ENCODE peak calls at places on chromosome 22, in seven cellular contexts. Z is lower lobe of right lung, T is heart right ventricle, C is A549, P is lung, X is heart left ventricle, Q is gastrocnemius medialis. D is an unnamed sample. For H3K9me3, the result is how much of the 10 kb centered on the place peaks cover.

GRCh38 chr22:27461470-27461869 is 340.1 kb downstream of the MN1 start:
- DNase-seq in Z (no peak), T (no peak), C (peak), P (no peak), X (no peak), Q (no peak), D (no peak)

GRCh38 chr22:22583030-22583429 is 24.0 kb upstream of the PRAME start:
- DNase-seq in Z (no peak), T (no peak), C (no peak), P (no peak), X (no peak), Q (no peak), D (no peak)

GRCh38 chr22:22009661-22010060 is 27.1 kb upstream of the TOP3B start:
- DNase-seq in Z (no peak), T (no peak), C (no peak), P (no peak), X (no peak), Q (no peak), D (no peak)

GRCh38 chr22:22141771-22142591 is 102.6 kb upstream of the VPREB1 start:
- DNase-seq in Z (no peak), T (no peak), C (no peak), P (no peak), X (no peak), Q (no peak), D (no peak)

GRCh38 chr22:22168190-22168940 is 76.2 kb upstream of the VPREB1 start:
- DNase-seq in Z (no peak), T (no peak), C (peak), P (no peak), X (no peak), Q (no peak), D (no peak)

GRCh38 chr22:26707581-26707980 is 50.2 kb downstream of the MIAT start:
- DNase-seq in Z (no peak), T (no peak), C (no peak), P (no peak), X (no peak), Q (no peak), D (no peak)

GRCh38 chr22:30422481-30423295 is 2.9 kb upstream of the MTFP1 start:
- DNase-seq in Z (peak), T (peak), C (peak), P (peak), X (peak), Q (peak), D (no peak)

GRCh38 chr22:31940506-31940905 is 3.8 kb upstream of the YWHAH start:
- DNase-seq in Z (no peak), T (no peak), C (no peak), P (no peak), X (no peak), Q (no peak), D (no peak)

GRCh38 chr22:25081409-25081824 is 118.2 kb upstream of the CRYBB3 start:
- DNase-seq in Z (no peak), T (no peak), C (peak), P (no peak), X (no peak), Q (no peak), D (peak)

GRCh38 chr22:46150615-46151423 is 493 bp downstream of the PPARA start:
- DNase-seq in Z (peak), T (no peak), C (no peak), P (no peak), X (no peak), Q (no peak), D (peak)

GRCh38 chr22:41197046-41197807 is 7.9 kb upstream of the L3MBTL2 start:
- DNase-seq in Z (peak), T (peak), C (peak), P (peak), X (peak), Q (peak), D (peak)

GRCh38 chr22:23267225-23268043 is 87.1 kb downstream of the BCR start:
- DNase-seq in Z (no peak), T (no peak), C (no peak), P (no peak), X (no peak), Q (no peak), D (no peak)

GRCh38 chr22:47618611-47619010 is 856.2 kb downstream of the TBC1D22A start:
- DNase-seq in Z (no peak), T (no peak), C (no peak), P (no peak), X (no peak), Q (no peak), D (no peak)

GRCh38 chr22:21929253-21929652 is 23.4 kb downstream of the PPM1F start:
- DNase-seq in Z (no peak), T (no peak), C (no peak), P (no peak), X (no peak), Q (no peak), D (no peak)

GRCh38 chr22:49427341-49427740 is 400.3 kb downstream of the BRD1 start:
- DNase-seq in Z (no peak), T (no peak), C (no peak), P (no peak), X (no peak), Q (no peak), D (no peak)

GRCh38 chr22:49426098-49426497 is 401.6 kb downstream of the BRD1 start:
- DNase-seq in Z (no peak), T (no peak), C (no peak), P (no peak), X (no peak), Q (no peak), D (no peak)

GRCh38 chr22:49426618-49427266 is 400.9 kb downstream of the BRD1 start:
- DNase-seq in Z (no peak), T (no peak), C (no peak), P (no peak), X (no peak), Q (no peak), D (no peak)

GRCh38 chr22:49429066-49429465 is 398.6 kb downstream of the BRD1 start:
- DNase-seq in Z (no peak), T (no peak), C (peak), P (no peak), X (no peak), Q (no peak), D (no peak)

DNA sequence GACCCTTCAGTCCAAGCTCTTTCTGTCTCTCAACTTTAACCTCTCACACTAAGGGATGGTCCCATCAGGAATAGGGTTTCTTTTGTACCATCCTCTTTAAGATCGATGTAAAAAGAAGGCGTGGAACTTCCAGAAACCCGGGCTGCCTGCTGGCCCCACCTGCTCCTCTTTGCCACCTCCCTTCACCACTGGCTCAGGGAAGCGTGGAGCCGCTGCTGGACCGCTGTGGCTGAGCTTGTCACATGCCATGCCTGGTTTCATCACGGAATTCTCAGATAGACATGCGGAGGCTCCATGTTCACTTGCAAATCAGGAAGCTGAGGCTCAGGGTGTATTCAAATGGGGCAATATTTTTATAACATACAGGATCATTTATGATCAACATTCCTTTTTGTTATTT is 399.7 kb downstream of the BRD1 start:
- DNase-seq in Z (no peak), T (no peak), C (no peak), P (no peak), X (no peak), Q (no peak), D (no peak)
- H3K9me3 ChIP-seq in Z (under half), T (under half), C (under half), P (under half), X (under half), Q (under half), D (under half)

GRCh38 chr22:38866399-38867123 is 5.5 kb downstream of the CBX6 start:
- DNase-seq in Z (peak), T (no peak), C (no peak), P (no peak), X (no peak), Q (no peak), D (no peak)
- TF ChIP-seq CTCF in Z (no peak), T (no peak), C (no peak), P (no peak), X (no peak), Q (no peak), D (no peak)

GRCh38 chr22:44676441-44677298 is 25.3 kb upstream of the PRR5 start:
- DNase-seq in Z (no peak), T (no peak), C (peak), P (no peak), X (peak), Q (no peak), D (no peak)
- H3K27ac ChIP-seq in Z (no peak), T (no peak), C (peak), P (no peak), X (no peak), Q (no peak), D (no peak)

GRCh38 chr22:20256042-20256441 is 12.1 kb downstream of the RTN4R start:
- DNase-seq in Z (no peak), T (no peak), C (no peak), P (no peak), X (no peak), Q (no peak), D (no peak)
- H3K9me3 ChIP-seq in Z (under half), T (under half), C (under half), P (under half), X (under half), Q (under half), D (under half)

GRCh38 chr22:38148252-38148651 is 33.4 kb downstream of the PLA2G6 start:
- DNase-seq in Z (no peak), T (no peak), C (no peak), P (no peak), X (no peak), Q (no peak), D (no peak)

GRCh38 chr22:38139901-38140300 is 29.4 kb upstream of the BAIAP2L2 start:
- DNase-seq in Z (no peak), T (no peak), C (no peak), P (no peak), X (no peak), Q (no peak), D (no peak)

GRCh38 chr22:38141574-38141973 is 31.1 kb upstream of the BAIAP2L2 start:
- DNase-seq in Z (no peak), T (no peak), C (no peak), P (no peak), X (no peak), Q (no peak), D (no peak)

GRCh38 chr22:38142606-38143005 is 32.1 kb upstream of the BAIAP2L2 start:
- DNase-seq in Z (no peak), T (no peak), C (no peak), P (no peak), X (no peak), Q (no peak), D (no peak)

GRCh38 chr22:38144025-38144405 is 33.5 kb upstream of the BAIAP2L2 start:
- DNase-seq in Z (no peak), T (no peak), C (peak), P (no peak), X (no peak), Q (no peak), D (no peak)
- TF ChIP-seq CTCF in Z (no peak), T (no peak), C (no peak), P (no peak), X (no peak), Q (no peak), D (no peak)

D was measured in CD4-positive, alpha-beta T cell.